ENCODE peak calls at places on chromosomes 11 and 22, in eight cellular contexts. N is GM12878; F is stomach; U is kidney; L is T-helper 2 cell treated with Interferon-gamma antibody and Interleukin-4, amounts not matched to agents 5 μg/mL and 100 μg/mL, for 36 hours; Q is body of pancreas; I is ELF-1; P is RWPE1. T is an unnamed sample.

GRCh38 chr22:36374603-36375024 is 13.2 kb downstream of the MYH9 start:
- DNase-seq in N (no peak), F (peak; percentile 68), U (peak; percentile 83), L (peak; percentile 59), Q (peak; percentile 48), I (peak; percentile 34), P (peak; percentile 81), T (no peak)

GRCh38 chr11:113193077-113193476 is 121.3 kb upstream of the TTC12 start:
- DNase-seq in N (no peak), F (no peak), U (no peak), L (no peak), Q (no peak), I (no peak), P (no peak), T (no peak)

GRCh38 chr11:126718319-126718718 is 282.3 kb downstream of the KIRREL3 start:
- DNase-seq in N (no peak), F (no peak), U (no peak), L (no peak), Q (no peak), I (no peak), P (no peak), T (no peak)

GRCh38 chr22:31361743-31362142 is 15.6 kb upstream of the PATZ1 start:
- DNase-seq in N (no peak), F (no peak), U (peak; percentile 10), L (no peak), Q (no peak), I (no peak), P (no peak), T (no peak)

GRCh38 chr11:77506857-77507256 is 33.0 kb upstream of the PAK1 start:
- DNase-seq in N (no peak), F (no peak), U (no peak), L (no peak), Q (no peak), I (no peak), P (peak; percentile 72), T (no peak)

GRCh38 chr22:37337204-37337943 is 55.1 kb downstream of the CYTH4 start:
- DNase-seq in N (no peak), F (no peak), U (no peak), L (no peak), Q (no peak), I (peak; percentile 57), P (no peak), T (no peak)

GRCh38 chr11:24859801-24860300 is 363.0 kb downstream of the LUZP2 start:
- DNase-seq in N (no peak), F (no peak), U (no peak), L (no peak), Q (no peak), I (no peak), P (no peak), T (no peak)

GRCh38 chr22:48653306-48653705 is 1174.4 kb downstream of the BRD1 start:
- DNase-seq in N (no peak), F (no peak), U (no peak), L (no peak), Q (no peak), I (no peak), P (no peak), T (no peak)

GRCh38 chr11:87460269-87460668 is 422.5 kb downstream of the TMEM135 start:
- DNase-seq in N (no peak), F (no peak), U (no peak), L (no peak), Q (no peak), I (no peak), P (no peak), T (no peak)

GRCh38 chr22:41003041-41003440 is 51.9 kb downstream of the RBX1 start:
- DNase-seq in N (no peak), F (peak; percentile 35), U (no peak), L (no peak), Q (peak; percentile 25), I (peak; percentile 92), P (peak; percentile 6), T (no peak)

GRCh38 chr11:64026575-64027213 is 9.0 kb upstream of the FLRT1 start:
- DNase-seq in N (no peak), F (no peak), U (no peak), L (no peak), Q (no peak), I (no peak), P (no peak), T (no peak)

GRCh38 chr11:69326622-69327219 is 32.8 kb downstream of the MYEOV start:
- DNase-seq in N (no peak), F (peak; percentile 10), U (no peak), L (no peak), Q (peak; percentile 14), I (no peak), P (no peak), T (no peak)

GRCh38 chr11:32088117-32088941 is 2.5 kb upstream of the RCN1 start:
- DNase-seq in N (peak; percentile 66), F (peak; percentile 73), U (peak; percentile 71), L (peak; percentile 14), Q (peak; percentile 68), I (peak; percentile 14), P (peak; percentile 72), T (no peak)